ENCODE peak calls at places on chromosomes 7 and 10, in ten cellular contexts. L is body of pancreas, I is HCT116, A is A549, U is endothelial cell of umbilical vein, K is tibial nerve, D is right lobe of liver, V is NB4, M is transverse colon, W is stomach. X is an unnamed sample.

GRCh38 chr7:156827587-156828203 is 65.3 kb downstream of the LMBR1 start:
- DNase-seq in L (no peak), I (peak), A (peak), U (peak), K (no peak), D (no peak), V (peak), M (no peak), W (no peak), X (no peak)

GRCh38 chr10:35135861-35136260 is 9.2 kb downstream of the CREM start:
- DNase-seq in L (no peak), I (no peak), A (no peak), U (no peak), K (no peak), D (no peak), V (no peak), M (peak), W (peak), X (no peak)

GRCh38 chr7:50303894-50304157 is 690 bp upstream of the IKZF1 start:
- DNase-seq in L (no peak), I (no peak), A (no peak), U (no peak), K (no peak), D (no peak), V (peak), M (no peak), W (no peak), X (no peak)

GRCh38 chr7:2175514-2175913 is 57.2 kb downstream of the MAD1L1 start:
- DNase-seq in L (no peak), I (no peak), A (no peak), U (peak), K (peak), D (no peak), V (no peak), M (no peak), W (no peak), X (peak)

GRCh38 chr7:38978474-38978873 is 765 bp downstream of the POU6F2 start:
- DNase-seq in L (no peak), I (no peak), A (no peak), U (no peak), K (no peak), D (no peak), V (no peak), M (no peak), W (no peak), X (no peak)

GRCh38 chr10:10849306-10849705 is 168.4 kb upstream of the CELF2 start:
- DNase-seq in L (no peak), I (no peak), A (no peak), U (peak), K (no peak), D (no peak), V (no peak), M (no peak), W (no peak), X (no peak)

GRCh38 chr7:127476618-127477017 is 84.1 kb upstream of the ZNF800 start:
- DNase-seq in L (no peak), I (no peak), A (no peak), U (no peak), K (no peak), D (no peak), V (no peak), M (no peak), W (no peak), X (no peak)

GRCh38 chr7:42071372-42072261 is 165.4 kb downstream of the GLI3 start:
- DNase-seq in L (no peak), I (no peak), A (no peak), U (no peak), K (no peak), D (no peak), V (peak), M (no peak), W (no peak), X (no peak)

GRCh38 chr7:141071855-141072547 is 1.9 kb upstream of the TMEM178B start:
- DNase-seq in L (no peak), I (no peak), A (peak), U (no peak), K (no peak), D (no peak), V (no peak), M (no peak), W (no peak), X (no peak)

GRCh38 chr7:131300572-131301466 is 26.9 kb upstream of the MKLN1 start:
- DNase-seq in L (no peak), I (no peak), A (no peak), U (no peak), K (peak), D (no peak), V (no peak), M (no peak), W (no peak), X (no peak)

GRCh38 chr7:36854652-36855051 is 130.4 kb upstream of the AOAH start:
- DNase-seq in L (no peak), I (no peak), A (no peak), U (no peak), K (no peak), D (no peak), V (no peak), M (no peak), W (no peak), X (no peak)

GRCh38 chr10:126373982-126374381 is 14.3 kb downstream of the ADAM12 start:
- DNase-seq in L (no peak), I (no peak), A (no peak), U (no peak), K (no peak), D (no peak), V (no peak), M (no peak), W (no peak), X (no peak)

GRCh38 chr7:30530373-30530772 is 25.7 kb upstream of the GGCT start:
- DNase-seq in L (no peak), I (no peak), A (no peak), U (no peak), K (no peak), D (no peak), V (no peak), M (no peak), W (no peak), X (no peak)

GRCh38 chr10:57579926-57580325 is 687.8 kb downstream of the IPMK start:
- DNase-seq in L (no peak), I (no peak), A (peak), U (no peak), K (no peak), D (no peak), V (peak), M (no peak), W (no peak), X (peak)

GRCh38 chr10:77553311-77553710 is 84.3 kb downstream of the KCNMA1 start:
- DNase-seq in L (peak), I (no peak), A (no peak), U (no peak), K (no peak), D (no peak), V (no peak), M (no peak), W (no peak), X (no peak)

GRCh38 chr7:132882714-132883428 is 199.0 kb downstream of the CHCHD3 start:
- DNase-seq in L (no peak), I (no peak), A (no peak), U (no peak), K (no peak), D (no peak), V (no peak), M (no peak), W (no peak), X (no peak)

GRCh38 chr7:1548438-1548831 is 7.6 kb downstream of the TMEM184A start:
- DNase-seq in L (no peak), I (no peak), A (no peak), U (no peak), K (no peak), D (no peak), V (peak), M (no peak), W (no peak), X (no peak)

GRCh38 chr10:15324611-15325010 is 46.5 kb downstream of the FAM171A1 start:
- DNase-seq in L (no peak), I (no peak), A (no peak), U (no peak), K (no peak), D (no peak), V (no peak), M (no peak), W (no peak), X (no peak)

GRCh38 chr10:52740155-52740549 is 32.4 kb downstream of the MBL2 start:
- DNase-seq in L (no peak), I (no peak), A (no peak), U (no peak), K (no peak), D (no peak), V (no peak), M (no peak), W (no peak), X (no peak)

GRCh38 chr7:155423337-155424285 is 34.3 kb upstream of the EN2 start:
- DNase-seq in L (no peak), I (no peak), A (no peak), U (no peak), K (no peak), D (no peak), V (no peak), M (no peak), W (no peak), X (no peak)

GRCh38 chr7:91140982-91141381 is 123.3 kb upstream of the FZD1 start:
- DNase-seq in L (no peak), I (no peak), A (no peak), U (no peak), K (peak), D (no peak), V (peak), M (no peak), W (no peak), X (no peak)

GRCh38 chr10:92208736-92209135 is 82.1 kb downstream of the CPEB3 start:
- DNase-seq in L (no peak), I (no peak), A (no peak), U (peak), K (no peak), D (no peak), V (no peak), M (no peak), W (no peak), X (no peak)

GRCh38 chr7:155003215-155003999 is 483 bp upstream of the PAXIP1 start:
- DNase-seq in L (peak), I (peak), A (peak), U (peak), K (peak), D (peak), V (peak), M (peak), W (peak), X (peak)

GRCh38 chr10:111360260-111360925 is 283.6 kb downstream of the ADRA2A start:
- DNase-seq in L (peak), I (peak), A (no peak), U (no peak), K (no peak), D (peak), V (peak), M (peak), W (peak), X (peak)

GRCh38 chr10:3173173-3173878 is 744 bp upstream of the PITRM1 start:
- DNase-seq in L (peak), I (peak), A (peak), U (no peak), K (no peak), D (peak), V (peak), M (peak), W (peak), X (peak)

GRCh38 chr7:35355911-35356310 is 102.0 kb upstream of the TBX20 start:
- DNase-seq in L (no peak), I (no peak), A (no peak), U (no peak), K (no peak), D (no peak), V (no peak), M (no peak), W (no peak), X (no peak)

GRCh38 chr10:124694467-124695195 is 49.5 kb downstream of the FAM53B start:
- DNase-seq in L (no peak), I (no peak), A (no peak), U (no peak), K (no peak), D (no peak), V (no peak), M (no peak), W (no peak), X (no peak)

GRCh38 chr10:124693396-124693795 is 50.8 kb downstream of the FAM53B start:
- DNase-seq in L (no peak), I (no peak), A (no peak), U (no peak), K (no peak), D (no peak), V (no peak), M (no peak), W (no peak), X (no peak)

GRCh38 chr10:124691448-124692435 is 52.4 kb downstream of the FAM53B start:
- DNase-seq in L (no peak), I (no peak), A (no peak), U (no peak), K (no peak), D (no peak), V (no peak), M (no peak), W (no peak), X (no peak)

GRCh38 chr10:124695259-124695658 is 48.9 kb downstream of the FAM53B start:
- DNase-seq in L (no peak), I (no peak), A (no peak), U (no peak), K (no peak), D (no peak), V (no peak), M (no peak), W (no peak), X (no peak)

GRCh38 chr10:124693801-124694416 is 50.3 kb downstream of the FAM53B start:
- DNase-seq in L (peak), I (no peak), A (no peak), U (no peak), K (no peak), D (no peak), V (no peak), M (no peak), W (no peak), X (no peak)
- TF ChIP-seq POLR2A in L (no peak), I (no peak), A (no peak), U (no peak), K (no peak), D (no peak), V (no peak), M (no peak), W (no peak), X (no peak)

GRCh38 chr10:25465582-25466372 is 291.0 kb downstream of the GPR158 start:
- DNase-seq in L (no peak), I (peak), A (no peak), U (no peak), K (no peak), D (no peak), V (no peak), M (no peak), W (no peak), X (peak)
- TF ChIP-seq POLR2A in L (no peak), I (no peak), A (no peak), U (no peak), K (no peak), D (no peak), V (no peak), M (no peak), W (no peak), X (no peak)

DNA sequence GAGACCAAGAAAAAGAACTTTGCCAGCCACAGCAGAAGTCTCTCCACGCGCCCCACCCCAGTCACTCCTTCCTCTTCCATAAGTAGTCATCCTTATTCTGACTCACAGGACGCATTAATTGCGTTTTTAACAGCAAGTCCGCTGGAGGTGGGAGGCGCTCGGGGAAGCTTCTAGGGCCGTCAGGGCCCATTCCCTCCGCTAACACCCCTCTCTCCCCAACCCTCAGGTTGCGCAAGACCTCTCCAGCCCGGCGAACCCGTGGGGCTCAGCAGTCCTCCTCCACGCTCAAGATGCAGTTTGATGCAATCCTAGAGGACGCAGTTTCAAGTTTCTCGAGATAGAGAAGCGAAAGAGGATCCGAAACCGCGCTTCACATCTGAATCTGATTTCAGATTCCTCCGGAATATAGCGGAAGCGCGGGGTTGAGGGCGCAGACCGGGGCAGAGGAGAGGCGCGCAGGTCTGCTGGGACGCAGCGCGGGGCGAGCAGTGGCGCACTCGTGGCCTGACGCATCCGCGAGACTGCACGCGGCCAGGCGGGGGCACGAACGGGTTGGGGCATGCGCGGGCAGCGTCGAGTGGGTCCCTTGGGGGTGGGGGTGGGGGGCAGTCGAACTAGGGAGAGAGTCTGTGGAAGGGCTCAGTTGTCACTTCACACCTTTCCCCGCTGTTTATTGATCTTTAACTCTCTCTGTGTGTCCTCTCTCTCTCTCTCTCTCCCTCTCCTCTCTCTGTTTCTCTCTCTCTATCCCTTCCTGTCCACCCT is 37.8 kb upstream of the PSAP start:
- DNase-seq in L (peak), I (peak), A (peak), U (peak), K (peak), D (peak), V (peak), M (peak), W (peak), X (peak)
- TF ChIP-seq POLR2A in L (peak), I (peak), A (peak), U (no peak), K (peak), D (no peak), V (peak), M (no peak), W (no peak), X (peak)

DNA sequence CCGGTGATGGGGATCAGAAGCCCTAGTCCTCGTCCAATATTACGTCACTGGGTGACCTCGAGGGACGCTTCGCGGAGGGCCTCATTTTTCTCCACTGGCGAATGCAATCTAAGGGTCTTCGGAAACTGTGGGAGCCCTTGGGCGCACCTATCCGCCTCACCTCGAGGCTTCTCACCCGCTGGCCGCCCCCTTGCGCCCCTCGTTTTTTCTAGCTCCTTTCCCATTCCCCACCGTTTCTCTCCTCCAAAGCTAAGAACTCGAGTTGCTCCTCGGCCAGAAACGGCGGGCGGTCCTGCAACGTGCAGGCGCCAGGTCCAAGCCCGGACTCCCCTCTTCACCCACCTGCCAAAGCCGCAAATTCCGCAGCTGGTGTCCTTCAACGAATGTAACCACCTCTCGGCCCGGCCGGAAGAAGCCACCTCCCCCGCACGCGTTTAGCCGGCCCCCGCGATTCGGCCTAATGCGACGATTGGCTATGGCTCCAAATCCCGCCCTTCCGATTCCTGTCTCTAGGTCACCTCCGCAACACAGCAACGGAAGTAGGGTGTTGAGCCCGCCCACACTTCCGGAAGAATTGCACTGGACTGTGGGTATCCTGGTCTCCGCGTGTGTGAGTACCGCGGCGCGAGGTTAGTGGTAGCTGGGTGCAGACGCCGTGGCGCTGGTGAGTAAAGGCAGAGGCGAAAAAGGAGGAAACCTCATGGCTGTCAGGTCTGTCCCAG is at the start of the genes ATP5MK and PDCD11:
- DNase-seq in L (peak), I (peak), A (peak), U (peak), K (peak), D (peak), V (peak), M (peak), W (peak), X (peak)
- TF ChIP-seq POLR2A in L (peak), I (peak), A (peak), U (peak), K (no peak), D (peak), V (peak), M (peak), W (no peak), X (peak)

GRCh38 chr10:113661332-113661731 is 2.5 kb downstream of the NRAP start:
- DNase-seq in L (no peak), I (no peak), A (no peak), U (no peak), K (no peak), D (no peak), V (no peak), M (no peak), W (no peak), X (no peak)
- TF ChIP-seq POLR2A in L (no peak), I (no peak), A (no peak), U (no peak), K (no peak), D (no peak), V (no peak), M (no peak), W (no peak), X (no peak)

X was measured in H54.